ENCODE peak calls at places on chromosomes 1 and 21, in five cellular contexts. S is OCI-LY7, O is GM12865, Y is cardiac muscle cell, A is brain microvascular endothelial cell. K is an unnamed sample.

GRCh38 chr1:33349778-33350610 is 29.1 kb upstream of the A3GALT2 start:
- DNase-seq in A (no peak), O (peak), S (peak), Y (peak), K (no peak)

GRCh38 chr1:22131875-22132486 is 10.9 kb downstream of the WNT4 start:
- DNase-seq in S (peak), Y (peak), O (peak), A (no peak), K (no peak)

GRCh38 chr1:65890201-65890600 is 97.5 kb downstream of the PDE4B start:
- DNase-seq in Y (no peak), S (no peak), O (no peak), A (no peak), K (no peak)

GRCh38 chr1:181655756-181656155 is 172.4 kb downstream of the CACNA1E start:
- DNase-seq in S (no peak), A (no peak), Y (no peak), O (no peak), K (no peak)

GRCh38 chr1:19735419-19736127 is 64.1 kb downstream of the TMCO4 start:
- DNase-seq in Y (peak), S (no peak), A (peak), O (no peak), K (peak)

GRCh38 chr1:229862017-229862774 is 204.8 kb upstream of the GALNT2 start:
- DNase-seq in Y (peak), O (no peak), A (no peak), S (no peak), K (no peak)

GRCh38 chr21:23160914-23161313 is 2162.7 kb downstream of the NCAM2 start:
- DNase-seq in A (no peak), S (no peak), Y (no peak), O (no peak), K (no peak)

GRCh38 chr1:174964261-174964984 is 35.3 kb upstream of the CACYBP start:
- DNase-seq in Y (peak), O (peak), A (no peak), S (peak), K (no peak)

GRCh38 chr21:26042181-26042876 is 128.2 kb downstream of the APP start:
- DNase-seq in S (no peak), Y (no peak), O (no peak), A (no peak), K (no peak)

GRCh38 chr1:27878038-27878437 is 5.7 kb downstream of the THEMIS2 start:
- DNase-seq in Y (no peak), S (no peak), O (peak), A (no peak), K (no peak)

GRCh38 chr21:37912616-37913015 is 3.6 kb downstream of the KCNJ6 start:
- DNase-seq in Y (no peak), S (no peak), O (no peak), A (no peak), K (no peak)

GRCh38 chr1:109134423-109134822 is 20.5 kb downstream of the ELAPOR1 start:
- DNase-seq in O (no peak), A (no peak), Y (no peak), S (peak), K (no peak)

GRCh38 chr1:47230692-47231313 is 1.2 kb downstream of the TAL1 start:
- DNase-seq in O (no peak), A (no peak), Y (peak), S (no peak), K (no peak)

GRCh38 chr21:41142051-41142795 is 25.7 kb upstream of the BACE2 start:
- DNase-seq in Y (peak), S (no peak), O (no peak), A (peak), K (peak)

GRCh38 chr1:111633736-111634135 is 14.1 kb downstream of the RAP1A start:
- DNase-seq in O (no peak), S (no peak), Y (no peak), A (no peak), K (no peak)

GRCh38 chr1:115428262-115428661 is 90.2 kb upstream of the NGF start:
- DNase-seq in O (no peak), Y (no peak), S (no peak), A (no peak), K (no peak)

GRCh38 chr1:18597159-18598042 is 33.2 kb upstream of the PAX7 start:
- DNase-seq in S (peak), O (peak), A (peak), Y (peak), K (no peak)

GRCh38 chr1:34113362-34113761 is 51.7 kb downstream of the CSMD2 start:
- DNase-seq in Y (no peak), S (peak), A (no peak), O (no peak), K (no peak)

GRCh38 chr21:41769933-41770332 is 3.1 kb upstream of the RIPK4 start:
- DNase-seq in S (no peak), O (no peak), A (no peak), Y (no peak), K (no peak)

GRCh38 chr1:226975259-226975908 is 35.3 kb downstream of the COQ8A start:
- DNase-seq in A (no peak), Y (no peak), O (no peak), S (no peak), K (no peak)

GRCh38 chr1:40252601-40253000 is 4.9 kb downstream of the TMCO2 start:
- DNase-seq in O (no peak), Y (peak), A (no peak), S (no peak), K (no peak)

GRCh38 chr1:234697741-234698140 is 87.8 kb upstream of the IRF2BP2 start:
- DNase-seq in Y (no peak), S (no peak), O (no peak), A (no peak), K (no peak)

GRCh38 chr1:231407049-231407448 is 15.0 kb downstream of the EGLN1 start:
- DNase-seq in O (no peak), A (no peak), S (no peak), Y (no peak), K (no peak)

GRCh38 chr1:201583663-201584062 is 44.7 kb downstream of the NAV1 start:
- DNase-seq in Y (no peak), A (no peak), O (no peak), S (no peak), K (no peak)

GRCh38 chr1:184686540-184686939 is 68.1 kb downstream of the EDEM3 start:
- DNase-seq in O (no peak), A (no peak), S (no peak), Y (peak), K (no peak)

GRCh38 chr1:204369006-204369726 is 9.4 kb upstream of the PLEKHA6 start:
- DNase-seq in O (no peak), Y (no peak), S (no peak), A (no peak), K (no peak)

GRCh38 chr1:227077783-227078182 is 137.7 kb downstream of the COQ8A start:
- DNase-seq in A (no peak), S (no peak), Y (no peak), O (no peak), K (no peak)

GRCh38 chr1:35364732-35365131 is 96.2 kb downstream of the ZMYM4 start:
- DNase-seq in Y (no peak), O (peak), A (no peak), S (peak), K (no peak)

GRCh38 chr1:35367914-35368313 is 99.4 kb downstream of the ZMYM4 start:
- DNase-seq in S (no peak), A (no peak), O (no peak), Y (no peak), K (no peak)

GRCh38 chr1:35371506-35371905 is 103.0 kb downstream of the ZMYM4 start:
- DNase-seq in A (no peak), S (no peak), O (no peak), Y (no peak), K (no peak)

DNA sequence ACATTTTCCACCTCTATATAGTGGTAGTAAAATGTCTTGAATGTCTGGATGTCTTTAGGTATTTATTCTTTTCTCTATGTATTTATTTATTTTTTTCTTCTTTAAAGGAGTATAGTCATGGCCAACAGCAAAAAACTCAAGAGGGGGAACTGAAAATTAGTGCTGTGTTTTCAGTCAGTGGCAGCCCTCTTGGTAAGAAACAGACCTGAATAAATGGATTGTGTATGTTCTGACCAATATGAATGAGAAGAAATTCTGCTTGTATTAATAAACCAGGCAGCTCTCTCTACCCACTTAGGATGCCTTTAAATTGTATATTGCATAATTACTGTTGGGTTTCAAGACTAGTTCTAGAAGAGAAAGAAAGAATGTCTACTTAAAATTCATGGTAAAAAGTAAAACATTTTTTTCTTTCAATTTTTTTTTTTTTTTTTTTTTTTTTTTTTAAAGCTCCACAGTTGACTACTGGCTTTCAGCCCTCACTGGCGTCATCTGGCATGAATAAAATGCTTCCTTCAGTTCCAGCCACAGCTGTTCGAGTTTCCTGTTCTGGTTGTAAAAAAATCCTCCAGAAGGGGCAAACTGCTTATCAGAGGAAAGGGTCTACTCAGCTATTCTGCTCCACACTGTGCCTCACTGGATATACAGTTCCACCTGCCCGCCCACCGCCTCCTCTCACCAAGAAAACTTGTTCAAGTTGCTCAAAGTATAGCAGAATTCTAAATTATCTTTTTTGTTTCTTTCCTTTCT is 101.6 kb downstream of the ZMYM4 start:
- DNase-seq in A (peak), Y (peak), S (peak), O (peak), K (peak)
- TF ChIP-seq CTCF in A (no peak), Y (no peak), S (no peak), O (no peak), K (no peak)

GRCh38 chr1:92924501-92924900 is 36.8 kb downstream of the DIPK1A start:
- DNase-seq in A (no peak), S (no peak), Y (no peak), O (no peak), K (no peak)

GRCh38 chr1:92921031-92922023 is 39.9 kb downstream of the DIPK1A start:
- DNase-seq in A (no peak), S (no peak), O (no peak), Y (no peak), K (no peak)

GRCh38 chr1:92926873-92927272 is 34.4 kb downstream of the DIPK1A start:
- DNase-seq in S (no peak), O (no peak), A (no peak), Y (no peak), K (no peak)

GRCh38 chr1:92922378-92923035 is 38.8 kb downstream of the DIPK1A start:
- DNase-seq in S (no peak), Y (no peak), O (no peak), A (no peak), K (peak)

DNA sequence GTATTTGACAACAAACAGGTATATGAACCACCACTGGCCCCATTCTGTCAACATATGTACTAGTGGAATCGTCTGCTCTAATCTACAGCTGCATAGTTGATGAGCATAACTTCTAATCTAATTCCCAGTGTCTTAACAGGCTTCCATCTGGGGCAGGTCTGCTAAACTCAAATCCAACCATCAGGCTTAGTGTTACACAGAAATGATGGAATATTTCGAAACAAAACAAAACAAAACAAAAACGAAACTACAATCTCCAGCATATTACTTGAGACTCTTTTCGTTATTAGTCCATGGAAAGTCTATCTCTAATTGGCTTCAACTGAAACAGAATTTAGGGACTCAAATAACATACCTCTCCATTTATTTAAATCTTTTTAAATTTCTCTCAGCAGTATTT is 37.6 kb downstream of the DIPK1A start:
- DNase-seq in Y (no peak), A (no peak), S (no peak), O (no peak), K (no peak)
- TF ChIP-seq CTCF in Y (no peak), A (no peak), S (no peak), O (no peak), K (no peak)

GRCh38 chr1:92218559-92218958 is 844 bp downstream of the C1orf146 start:
- DNase-seq in O (no peak), S (no peak), A (no peak), Y (no peak), K (no peak)
- TF ChIP-seq CTCF in O (no peak), S (no peak), A (no peak), Y (no peak), K (no peak)

DNA sequence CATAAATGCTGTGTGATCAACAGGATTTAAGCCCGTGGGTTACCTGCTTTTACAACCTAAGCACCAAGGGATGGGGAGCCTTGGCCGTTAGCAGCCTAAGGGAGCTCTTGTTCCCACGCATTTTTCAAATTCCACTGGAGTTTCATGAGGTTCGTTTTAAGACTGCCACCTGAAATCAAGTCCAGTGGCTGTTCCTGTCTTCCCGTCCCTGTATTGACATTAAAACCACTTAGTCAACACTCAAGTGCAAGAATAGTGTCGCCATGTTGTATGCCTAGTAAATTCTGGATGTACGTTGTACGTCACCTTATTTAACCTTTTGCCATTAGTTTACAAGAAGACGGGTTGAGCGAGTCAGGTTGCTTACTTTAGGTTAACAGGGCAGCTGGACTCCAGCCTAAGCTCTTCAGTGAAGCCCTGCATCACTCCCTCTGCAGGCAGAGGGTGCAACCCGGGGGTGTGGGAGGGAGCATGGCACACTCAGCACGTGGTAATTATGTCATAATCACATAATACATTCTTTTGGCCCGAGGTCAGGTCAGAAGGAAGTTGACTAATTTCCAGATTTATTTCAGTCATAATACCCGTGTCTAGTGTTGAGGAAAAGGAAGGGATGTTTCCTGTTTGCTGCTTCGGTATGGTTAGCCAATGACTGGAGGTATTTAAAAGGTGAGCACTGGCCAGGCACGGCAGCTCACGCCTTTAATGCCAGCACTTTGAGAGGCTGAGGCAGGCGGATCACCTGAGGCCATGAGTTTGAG is 42.5 kb downstream of the CNST start:
- DNase-seq in Y (peak), A (peak), S (no peak), O (peak), K (peak)
- TF ChIP-seq CTCF in Y (peak), A (peak), S (no peak), O (no peak), K (peak)

GRCh38 chr1:156383023-156383422 is 14.0 kb downstream of the RHBG start:
- DNase-seq in O (peak), A (peak), S (peak), Y (peak), K (no peak)
- TF ChIP-seq CTCF in O (peak), A (peak), S (peak), Y (peak), K (peak)

GRCh38 chr1:238257018-238257417 is 366.3 kb upstream of the ZP4 start:
- DNase-seq in A (no peak), O (no peak), Y (no peak), S (no peak), K (no peak)

GRCh38 chr1:238254935-238255334 is 364.2 kb upstream of the ZP4 start:
- DNase-seq in A (no peak), O (no peak), S (no peak), Y (no peak), K (no peak)

GRCh38 chr1:238252033-238252802 is 361.5 kb upstream of the ZP4 start:
- DNase-seq in Y (peak), O (peak), S (peak), A (peak), K (no peak)
- TF ChIP-seq CTCF in Y (peak), O (peak), S (peak), A (peak), K (peak)

K was measured in AG09309.